ENCODE peak calls at places on chromosomes 16 and 17, in four cellular contexts. One of them, this sample, is unnamed.

GRCh38 chr17:36133629-36134259 is 30.1 kb downstream of the CCL4 start:
- DNase-seq in NCI-H1105: peak; percentile 31
- DNase-seq in GF-D8: no peak
- DNase-seq in cardiac fibroblast: peak; percentile 20
- DNase-seq in this sample: no peak

GRCh38 chr16:88428156-88428555 is 24.9 kb upstream of the ZFPM1 start:
- DNase-seq in NCI-H1105: no peak
- DNase-seq in GF-D8: no peak
- DNase-seq in cardiac fibroblast: no peak
- DNase-seq in this sample: no peak

GRCh38 chr16:87970206-87970605 is 19.0 kb downstream of the BANP start:
- DNase-seq in NCI-H1105: no peak
- DNase-seq in GF-D8: no peak
- DNase-seq in cardiac fibroblast: peak; percentile 61
- DNase-seq in this sample: no peak

GRCh38 chr16:31351937-31352315 is 3.0 kb upstream of the ITGAX start:
- DNase-seq in NCI-H1105: no peak
- DNase-seq in GF-D8: no peak
- DNase-seq in cardiac fibroblast: peak; percentile 20
- DNase-seq in this sample: peak; percentile 53

GRCh38 chr17:50853015-50853615 is 13.0 kb downstream of the TOB1 start:
- DNase-seq in NCI-H1105: no peak
- DNase-seq in GF-D8: no peak
- DNase-seq in cardiac fibroblast: no peak
- DNase-seq in this sample: no peak

GRCh38 chr16:10619271-10619849 is 39.0 kb upstream of the EMP2 start:
- DNase-seq in NCI-H1105: no peak
- DNase-seq in GF-D8: no peak
- DNase-seq in cardiac fibroblast: no peak
- DNase-seq in this sample: peak; percentile 76

GRCh38 chr16:83355570-83356218 is 452.1 kb upstream of the HSBP1 start:
- DNase-seq in NCI-H1105: no peak
- DNase-seq in GF-D8: no peak
- DNase-seq in cardiac fibroblast: no peak
- DNase-seq in this sample: no peak

GRCh38 chr17:16491703-16492612 is at the start of gene LRRC75A:
- DNase-seq in NCI-H1105: peak; percentile 60
- DNase-seq in GF-D8: no peak
- DNase-seq in cardiac fibroblast: no peak
- DNase-seq in this sample: peak; percentile 57

GRCh38 chr17:13702266-13702665 is 100.5 kb upstream of the HS3ST3A1 start:
- DNase-seq in NCI-H1105: no peak
- DNase-seq in GF-D8: no peak
- DNase-seq in cardiac fibroblast: peak; percentile 8
- DNase-seq in this sample: no peak

GRCh38 chr16:4389051-4389955 is 17.7 kb downstream of the VASN start:
- DNase-seq in NCI-H1105: no peak
- DNase-seq in GF-D8: no peak
- DNase-seq in cardiac fibroblast: no peak
- DNase-seq in this sample: no peak

GRCh38 chr17:48487221-48487620 is 43.6 kb downstream of the HOXB1 start:
- DNase-seq in NCI-H1105: no peak
- DNase-seq in GF-D8: no peak
- DNase-seq in cardiac fibroblast: no peak
- DNase-seq in this sample: no peak

GRCh38 chr17:70050192-70050591 is 24.8 kb upstream of the KCNJ16 start:
- DNase-seq in NCI-H1105: no peak
- DNase-seq in GF-D8: no peak
- DNase-seq in cardiac fibroblast: peak; percentile 73
- DNase-seq in this sample: no peak

GRCh38 chr16:56332464-56333079 is 92.8 kb downstream of the AMFR start:
- DNase-seq in NCI-H1105: no peak
- DNase-seq in GF-D8: no peak
- DNase-seq in cardiac fibroblast: peak; percentile 67
- DNase-seq in this sample: peak; percentile 81

GRCh38 chr17:12320286-12320685 is 299.6 kb downstream of the MAP2K4 start:
- DNase-seq in NCI-H1105: no peak
- DNase-seq in GF-D8: no peak
- DNase-seq in cardiac fibroblast: peak; percentile 52
- DNase-seq in this sample: no peak

GRCh38 chr17:50681260-50682200 is 26.2 kb downstream of the ANKRD40 start:
- DNase-seq in NCI-H1105: no peak
- DNase-seq in GF-D8: peak; percentile 7
- DNase-seq in cardiac fibroblast: peak; percentile 87
- DNase-seq in this sample: no peak

GRCh38 chr17:81119223-81120148 is 45.8 kb upstream of the PVALEF start:
- DNase-seq in NCI-H1105: peak; percentile 95
- DNase-seq in GF-D8: no peak
- DNase-seq in cardiac fibroblast: peak; percentile 96
- DNase-seq in this sample: peak; percentile 74

GRCh38 chr16:88807142-88807625 is 3.6 kb downstream of the CDT1 start:
- DNase-seq in NCI-H1105: no peak
- DNase-seq in GF-D8: no peak
- DNase-seq in cardiac fibroblast: no peak
- DNase-seq in this sample: no peak

GRCh38 chr16:80586476-80586875 is 45.7 kb downstream of the DYNLRB2 start:
- DNase-seq in NCI-H1105: no peak
- DNase-seq in GF-D8: no peak
- DNase-seq in cardiac fibroblast: peak; percentile 36
- DNase-seq in this sample: no peak

GRCh38 chr17:78999947-79000395 is 9.6 kb downstream of the CANT1 start:
- DNase-seq in NCI-H1105: no peak
- DNase-seq in GF-D8: no peak
- DNase-seq in cardiac fibroblast: no peak
- DNase-seq in this sample: no peak

GRCh38 chr16:81455006-81455405 is 10.4 kb downstream of the CMIP start:
- DNase-seq in NCI-H1105: no peak
- DNase-seq in GF-D8: no peak
- DNase-seq in cardiac fibroblast: no peak
- DNase-seq in this sample: no peak

GRCh38 chr16:50371936-50372595 is 3.3 kb upstream of the BRD7 start:
- DNase-seq in NCI-H1105: no peak
- DNase-seq in GF-D8: no peak
- DNase-seq in cardiac fibroblast: peak; percentile 27
- DNase-seq in this sample: peak; percentile 42

GRCh38 chr16:48684148-48684547 is 74.2 kb upstream of the N4BP1 start:
- DNase-seq in NCI-H1105: no peak
- DNase-seq in GF-D8: no peak
- DNase-seq in cardiac fibroblast: no peak
- DNase-seq in this sample: no peak

GRCh38 chr16:10886739-10887269 is 9.8 kb downstream of the CIITA start:
- DNase-seq in NCI-H1105: no peak
- DNase-seq in GF-D8: no peak
- DNase-seq in cardiac fibroblast: no peak
- DNase-seq in this sample: no peak

GRCh38 chr16:1800703-1801102 is 7.2 kb upstream of the IGFALS start:
- DNase-seq in NCI-H1105: no peak
- DNase-seq in GF-D8: no peak
- DNase-seq in cardiac fibroblast: no peak
- DNase-seq in this sample: no peak

This sample was measured in Right ventricle myocardium superior.